ENCODE peak calls at places on chromosome 7, in seven cellular contexts. T is suprapubic skin, G is cardiac fibroblast, X is IMR-90, A is AG09319, H is fibroblast of pulmonary artery, M is A549. P is an unnamed sample.

GRCh38 chr7:137984181-137985041 is 17.5 kb downstream of the CREB3L2 start:
- DNase-seq in T (no peak), G (no peak), X (no peak), A (no peak), H (no peak), M (no peak), P (no peak)

GRCh38 chr7:134686782-134687181 is 40.1 kb downstream of the BPGM start:
- DNase-seq in T (no peak), G (peak), X (peak), A (no peak), H (peak), M (peak), P (no peak)

GRCh38 chr7:94450044-94450697 is 55.5 kb downstream of the COL1A2 start:
- DNase-seq in T (no peak), G (no peak), X (no peak), A (no peak), H (no peak), M (no peak), P (peak)

GRCh38 chr7:106590209-106590816 is 70.6 kb downstream of the CCDC71L start:
- DNase-seq in T (no peak), G (no peak), X (no peak), A (no peak), H (peak), M (no peak), P (no peak)

GRCh38 chr7:151796091-151796870 is 80.6 kb downstream of the PRKAG2 start:
- DNase-seq in T (peak), G (peak), X (peak), A (no peak), H (no peak), M (peak), P (no peak)

GRCh38 chr7:151404216-151405011 is 5.4 kb downstream of the WDR86 start:
- DNase-seq in T (no peak), G (peak), X (no peak), A (no peak), H (no peak), M (peak), P (no peak)

GRCh38 chr7:2220954-2221353 is 11.8 kb downstream of the MAD1L1 start:
- DNase-seq in T (no peak), G (no peak), X (no peak), A (no peak), H (no peak), M (no peak), P (no peak)

GRCh38 chr7:26574476-26574875 is 282.8 kb downstream of the SNX10 start:
- DNase-seq in T (no peak), G (no peak), X (no peak), A (no peak), H (no peak), M (no peak), P (no peak)

GRCh38 chr7:124162667-124163066 is 129.8 kb upstream of the TMEM229A start:
- DNase-seq in T (no peak), G (peak), X (no peak), A (no peak), H (peak), M (no peak), P (no peak)

GRCh38 chr7:116689787-116690186 is 17.8 kb downstream of the MET start:
- DNase-seq in T (no peak), G (peak), X (no peak), A (no peak), H (no peak), M (no peak), P (no peak)

GRCh38 chr7:37546677-37547076 is 98.0 kb upstream of the ELMO1 start:
- DNase-seq in T (no peak), G (no peak), X (no peak), A (no peak), H (no peak), M (no peak), P (no peak)

GRCh38 chr7:35430547-35431153 is 176.8 kb upstream of the TBX20 start:
- DNase-seq in T (no peak), G (peak), X (no peak), A (no peak), H (peak), M (peak), P (no peak)

GRCh38 chr7:5713124-5713912 is 68.1 kb downstream of the RNF216 start:
- DNase-seq in T (no peak), G (no peak), X (no peak), A (no peak), H (no peak), M (no peak), P (no peak)

GRCh38 chr7:5709347-5709950 is 72.0 kb downstream of the RNF216 start:
- DNase-seq in T (no peak), G (no peak), X (peak), A (peak), H (no peak), M (no peak), P (no peak)

GRCh38 chr7:5712566-5712965 is 68.9 kb downstream of the RNF216 start:
- DNase-seq in T (no peak), G (no peak), X (no peak), A (no peak), H (no peak), M (no peak), P (no peak)

GRCh38 chr7:5708271-5708670 is 73.2 kb downstream of the RNF216 start:
- DNase-seq in T (no peak), G (no peak), X (no peak), A (no peak), H (no peak), M (no peak), P (no peak)

DNA sequence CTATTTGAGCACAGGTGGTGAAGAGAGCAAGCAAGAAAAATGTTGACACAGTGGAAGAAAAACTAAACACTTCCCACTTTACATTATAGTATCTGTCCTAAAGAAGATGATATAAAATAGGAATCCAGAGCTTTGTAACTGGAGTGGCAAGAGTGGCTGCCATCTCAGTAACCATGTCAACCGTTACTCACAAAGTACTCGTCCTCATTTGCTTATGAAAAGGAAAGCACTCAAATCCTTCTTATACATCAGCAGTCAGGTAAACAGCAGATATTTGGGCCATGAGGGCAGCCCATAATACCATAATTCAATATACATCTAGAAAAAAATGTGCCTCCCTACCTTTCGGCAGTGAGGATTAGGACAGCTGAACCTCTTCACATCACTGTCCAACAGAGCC is 70.0 kb downstream of the RNF216 start:
- DNase-seq in T (no peak), G (no peak), X (no peak), A (no peak), H (no peak), M (no peak), P (no peak)
- TF ChIP-seq CTCF in T (no peak), G (no peak), X (no peak), A (no peak), H (no peak), M (no peak), P (no peak)

DNA sequence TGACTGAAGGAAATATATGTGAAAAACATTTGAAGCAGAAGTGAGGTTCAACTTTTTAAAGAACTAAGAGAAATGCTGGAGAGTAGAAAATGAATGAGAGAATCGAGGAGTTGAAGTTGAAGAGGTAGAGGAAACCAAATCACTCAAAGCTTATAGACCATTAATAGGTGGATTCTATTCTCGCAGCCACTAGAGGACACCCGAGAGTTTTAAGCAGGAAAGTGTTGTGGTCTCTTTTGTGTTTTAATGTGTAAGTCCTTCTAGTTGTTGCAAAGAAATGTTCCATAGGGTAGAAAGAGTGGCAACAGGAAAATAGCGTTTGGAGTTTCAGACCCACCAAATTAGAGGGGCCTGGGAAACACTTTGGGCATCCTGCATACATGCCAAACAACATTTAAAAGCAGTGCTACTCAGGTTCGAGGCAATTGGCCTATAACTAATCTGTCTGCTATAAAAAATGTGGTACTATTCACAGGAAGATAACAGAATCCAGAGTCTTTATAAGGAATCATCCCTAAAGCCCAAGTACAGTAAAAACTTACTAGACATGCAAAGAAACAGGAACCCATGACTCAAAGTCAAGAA is 75.3 kb upstream of the TAS2R16 start:
- DNase-seq in T (no peak), G (peak), X (no peak), A (no peak), H (peak), M (peak), P (no peak)
- TF ChIP-seq CTCF in T (no peak), G (peak), X (peak), A (peak), H (peak), M (peak), P (no peak)

GRCh38 chr7:155763122-155763521 is 49.1 kb downstream of the SHH start:
- DNase-seq in T (no peak), G (no peak), X (no peak), A (no peak), H (no peak), M (no peak), P (no peak)
- TF ChIP-seq CTCF in T (no peak), G (no peak), X (no peak), A (no peak), H (no peak), M (no peak), P (no peak)

DNA sequence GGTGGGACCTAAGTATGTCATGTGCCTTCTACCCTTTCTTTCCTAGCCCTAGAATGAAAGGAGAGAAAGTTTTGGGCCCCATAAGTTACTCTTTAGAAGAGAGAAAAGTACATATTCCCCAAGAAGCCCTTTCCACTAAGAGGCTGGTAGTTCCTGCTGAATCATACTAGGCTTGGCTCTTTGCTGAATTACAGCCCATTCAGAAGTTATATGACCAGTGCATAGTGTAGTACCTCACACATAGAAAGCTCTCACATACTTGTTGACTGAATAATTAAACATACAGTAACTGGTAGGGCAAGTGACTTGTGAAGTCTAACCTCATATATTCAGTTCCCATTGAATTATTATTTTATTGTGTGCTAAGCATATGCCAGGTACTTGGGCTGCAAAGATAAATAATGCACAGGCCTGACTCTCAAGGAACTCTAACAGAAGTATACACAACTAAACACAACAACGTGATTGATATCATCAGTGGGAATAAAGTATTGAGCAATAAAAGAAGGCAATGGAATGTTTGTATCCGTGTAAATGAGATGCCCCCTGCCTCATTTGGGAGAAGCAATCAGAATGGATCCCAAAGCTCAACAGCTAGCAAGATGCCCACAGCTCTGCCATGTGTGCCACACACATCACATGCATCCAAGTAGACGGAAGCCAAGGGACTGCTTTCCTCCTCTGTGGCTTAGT is 38.9 kb upstream of the UBN2 start:
- DNase-seq in T (no peak), G (peak), X (peak), A (no peak), H (no peak), M (no peak), P (no peak)
- TF ChIP-seq CTCF in T (no peak), G (no peak), X (no peak), A (no peak), H (no peak), M (no peak), P (no peak)

GRCh38 chr7:95718556-95719410 is 53.6 kb upstream of the DYNC1I1 start:
- DNase-seq in T (no peak), G (peak), X (peak), A (no peak), H (peak), M (peak), P (no peak)

GRCh38 chr7:95725170-95725569 is 47.2 kb upstream of the DYNC1I1 start:
- DNase-seq in T (no peak), G (peak), X (no peak), A (no peak), H (no peak), M (peak), P (no peak)

GRCh38 chr7:95723583-95724180 is 48.7 kb upstream of the DYNC1I1 start:
- DNase-seq in T (no peak), G (peak), X (peak), A (peak), H (peak), M (peak), P (no peak)
- TF ChIP-seq CTCF in T (peak), G (peak), X (peak), A (peak), H (peak), M (peak), P (peak)

P was measured in heart right ventricle.